ENCODE peak calls at places on chromosomes 11 and 22, in eight cellular contexts. D is ACHN; F is stimulated activated CD8-positive, alpha-beta memory T cell treated with anti-CD3 and anti-CD28 coated beads, Interleukin-15, amount 100 ng/mL, for 24 hours; B is iPS DF 6.9; Q is activated CD4-positive, alpha-beta memory T cell treated with anti-CD3 and anti-CD28 coated beads for 36 hours; K is HCT116; J is HT1080; P is Daoy. T is an unnamed sample.

GRCh38 chr11:94740083-94740974 is 27.8 kb upstream of the AMOTL1 start:
- DNase-seq in J (no peak), Q (no peak), D (peak; percentile 14), K (no peak), B (no peak), P (peak; percentile 48), F (no peak), T (peak; percentile 77)

GRCh38 chr22:48708558-48709245 is 1119.0 kb downstream of the BRD1 start:
- DNase-seq in P (no peak), J (no peak), B (no peak), Q (no peak), K (no peak), F (no peak), D (no peak), T (no peak)

GRCh38 chr22:20982563-20982882 is 426 bp downstream of the LZTR1 start:
- DNase-seq in K (no peak), P (no peak), F (no peak), Q (no peak), B (no peak), D (no peak), J (no peak), T (no peak)

GRCh38 chr11:34214961-34215805 is 109.8 kb downstream of the NAT10 start:
- DNase-seq in P (peak; percentile 92), D (peak; percentile 88), B (no peak), F (peak; percentile 41), K (peak; percentile 47), Q (peak; percentile 94), J (peak; percentile 92), T (no peak)

GRCh38 chr11:108847288-108847687 is 182.4 kb downstream of the DDX10 start:
- DNase-seq in K (no peak), D (no peak), J (no peak), B (no peak), Q (no peak), P (no peak), F (no peak), T (no peak)

GRCh38 chr11:94493146-94493442 is 550 bp downstream of the MRE11 start:
- DNase-seq in B (no peak), F (no peak), J (no peak), Q (no peak), P (no peak), D (no peak), K (no peak), T (no peak)

GRCh38 chr11:73856001-73856663 is 20.5 kb downstream of the COA4 start:
- DNase-seq in K (no peak), F (no peak), B (no peak), D (no peak), Q (no peak), J (no peak), P (no peak), T (no peak)

GRCh38 chr11:837189-837989 is 4.6 kb downstream of the CD151 start:
- DNase-seq in K (no peak), B (no peak), D (no peak), F (no peak), P (no peak), Q (no peak), J (peak; percentile 75), T (no peak)

GRCh38 chr22:26579331-26579886 is 10.5 kb downstream of the TPST2 start:
- DNase-seq in Q (peak; percentile 77), B (no peak), J (no peak), D (no peak), P (no peak), K (no peak), F (peak; percentile 25), T (peak; percentile 17)

GRCh38 chr11:134223066-134223465 is 701 bp downstream of the NCAPD3 start:
- DNase-seq in J (no peak), D (no peak), F (no peak), P (no peak), B (no peak), K (no peak), Q (peak; percentile 32), T (no peak)

GRCh38 chr11:3225159-3225758 is 6.6 kb upstream of the MRGPRG start:
- DNase-seq in F (no peak), D (no peak), K (no peak), Q (no peak), B (no peak), P (no peak), J (no peak), T (no peak)

GRCh38 chr11:122711831-122712378 is 56.4 kb downstream of the UBASH3B start:
- DNase-seq in K (no peak), B (no peak), P (no peak), J (peak; percentile 95), Q (no peak), D (no peak), F (no peak), T (no peak)

GRCh38 chr11:48063424-48063978 is 83.1 kb downstream of the PTPRJ start:
- DNase-seq in P (peak; percentile 69), J (peak; percentile 83), D (peak; percentile 73), B (no peak), K (peak; percentile 13), Q (no peak), F (no peak), T (no peak)

GRCh38 chr11:1890856-1891830 is 552 bp downstream of the PRR33 start:
- DNase-seq in J (no peak), Q (no peak), B (no peak), F (no peak), D (no peak), P (peak; percentile 26), K (no peak), T (no peak)

GRCh38 chr11:18144243-18144642 is 11.9 kb downstream of the MRGPRX3 start:
- DNase-seq in F (no peak), K (no peak), J (peak; percentile 76), D (no peak), P (peak; percentile 2), Q (no peak), B (no peak), T (no peak)

GRCh38 chr11:1504164-1504563 is 17.6 kb upstream of the MOB2 start:
- DNase-seq in D (no peak), F (no peak), P (no peak), K (no peak), Q (no peak), B (no peak), J (no peak), T (no peak)

GRCh38 chr11:101817536-101817935 is 97.3 kb upstream of the CEP126 start:
- DNase-seq in D (no peak), K (no peak), F (no peak), P (no peak), J (no peak), B (no peak), Q (no peak), T (no peak)

GRCh38 chr11:69662806-69663205 is 12.3 kb downstream of the LTO1 start:
- DNase-seq in Q (no peak), P (no peak), K (no peak), B (no peak), D (no peak), F (no peak), J (no peak), T (no peak)

GRCh38 chr11:87719311-87720073 is 455.8 kb downstream of the RAB38 start:
- DNase-seq in B (no peak), F (no peak), D (no peak), P (no peak), K (no peak), Q (no peak), J (peak; percentile 4), T (no peak)

GRCh38 chr11:104183572-104183971 is 19.6 kb upstream of the PDGFD start:
- DNase-seq in J (no peak), P (no peak), B (no peak), D (no peak), Q (no peak), F (no peak), K (no peak), T (no peak)

GRCh38 chr22:47370448-47371262 is 608.2 kb downstream of the TBC1D22A start:
- DNase-seq in F (no peak), P (no peak), J (peak; percentile 71), B (no peak), Q (no peak), K (no peak), D (no peak), T (no peak)

GRCh38 chr11:116283300-116283699 is 489.5 kb downstream of the BUD13 start:
- DNase-seq in P (no peak), D (no peak), K (no peak), J (no peak), F (no peak), Q (no peak), B (no peak), T (no peak)

GRCh38 chr11:64834723-64835615 is 9.5 kb downstream of the CDC42BPG start:
- DNase-seq in F (no peak), K (no peak), Q (no peak), P (peak; percentile 91), D (peak; percentile 80), B (no peak), J (peak; percentile 84), T (no peak)

GRCh38 chr11:19546325-19546724 is 166.3 kb upstream of the NAV2 start:
- DNase-seq in K (no peak), D (no peak), J (no peak), F (no peak), Q (no peak), B (no peak), P (no peak), T (no peak)

GRCh38 chr11:35045219-35045819 is 93.7 kb upstream of the CD44 start:
- DNase-seq in B (no peak), Q (peak; percentile 78), F (no peak), D (no peak), K (no peak), J (no peak), P (no peak), T (no peak)

GRCh38 chr11:78957481-78958245 is 383.0 kb upstream of the NARS2 start:
- DNase-seq in Q (no peak), D (no peak), P (peak; percentile 51), F (no peak), J (peak; percentile 68), B (no peak), K (no peak), T (no peak)

GRCh38 chr11:95443386-95443785 is 212.4 kb upstream of the SESN3 start:
- DNase-seq in F (no peak), Q (peak; percentile 63), P (no peak), J (no peak), D (no peak), B (no peak), K (no peak), T (no peak)

GRCh38 chr22:22348127-22348814 is 103.7 kb downstream of the VPREB1 start:
- DNase-seq in K (peak; percentile 26), B (no peak), Q (no peak), F (no peak), D (peak; percentile 1), J (no peak), P (no peak), T (no peak)

T was measured in cerebellum.